ENCODE peak calls at places on chromosomes 4 and X, in ten cellular contexts. I, T, W, J, R, B, U, D, S and E are unnamed samples.

GRCh38 chr4:38334791-38335190 is 329.2 kb upstream of the KLF3 start:
- DNase-seq in W (no peak), I (no peak), T (no peak), U (no peak), S (peak), B (no peak), D (no peak), J (no peak), R (no peak), E (no peak)

GRCh38 chr4:133152330-133152791 is 3.3 kb downstream of the PCDH10 start:
- DNase-seq in D (no peak), T (no peak), J (peak), S (no peak), I (no peak), R (peak), B (peak), U (no peak), W (no peak), E (no peak)

GRCh38 chr4:145541266-145541770 is 59.7 kb downstream of the SMAD1 start:
- DNase-seq in S (no peak), I (no peak), W (no peak), D (no peak), B (no peak), T (no peak), J (no peak), U (peak), R (no peak), E (no peak)

GRCh38 chrX:53682885-53683555 is 3.5 kb downstream of the HUWE1 start:
- DNase-seq in J (no peak), S (peak), R (peak), I (peak), D (no peak), T (no peak), B (no peak), W (peak), U (peak), E (no peak)

GRCh38 chr4:152997771-152998487 is 61.8 kb downstream of the FHDC1 start:
- DNase-seq in J (no peak), U (no peak), B (no peak), D (no peak), R (no peak), T (no peak), S (peak), I (no peak), W (no peak), E (no peak)

GRCh38 chrX:22664826-22665225 is 334.9 kb upstream of the DDX53 start:
- DNase-seq in B (no peak), R (no peak), T (no peak), D (no peak), J (no peak), U (no peak), W (no peak), S (no peak), I (no peak), E (no peak)

GRCh38 chrX:17377795-17378194 is 2.8 kb downstream of the NHS start:
- DNase-seq in B (no peak), S (no peak), U (peak), I (no peak), T (no peak), D (no peak), J (no peak), W (no peak), R (peak), E (no peak)

GRCh38 chr4:173793937-173794510 is 264.0 kb upstream of the HAND2 start:
- DNase-seq in U (no peak), I (no peak), J (no peak), B (no peak), W (no peak), S (no peak), D (no peak), R (peak), T (no peak), E (no peak)

GRCh38 chrX:15298201-15298600 is 17.2 kb downstream of the ASB11 start:
- DNase-seq in T (no peak), R (no peak), W (peak), U (no peak), D (no peak), I (no peak), B (no peak), S (no peak), J (no peak), E (no peak)

GRCh38 chrX:69163936-69164741 is 1.1 kb downstream of the PJA1 start:
- DNase-seq in I (peak), W (peak), U (no peak), S (no peak), B (peak), J (peak), T (peak), D (peak), R (peak), E (peak)

GRCh38 chr4:71941001-71941400 is 90.8 kb upstream of the NPFFR2 start:
- DNase-seq in U (peak), T (no peak), I (peak), D (peak), B (no peak), W (peak), J (no peak), S (peak), R (peak), E (peak)

GRCh38 chr4:157564771-157565170 is 344.2 kb downstream of the GRIA2 start:
- DNase-seq in B (no peak), T (no peak), S (peak), R (no peak), U (no peak), W (no peak), I (no peak), J (no peak), D (no peak), E (no peak)

GRCh38 chr4:145824469-145824868 is 114.2 kb downstream of the ZNF827 start:
- DNase-seq in I (no peak), R (no peak), J (no peak), S (no peak), D (no peak), U (no peak), B (no peak), W (no peak), T (no peak), E (no peak)

DNA sequence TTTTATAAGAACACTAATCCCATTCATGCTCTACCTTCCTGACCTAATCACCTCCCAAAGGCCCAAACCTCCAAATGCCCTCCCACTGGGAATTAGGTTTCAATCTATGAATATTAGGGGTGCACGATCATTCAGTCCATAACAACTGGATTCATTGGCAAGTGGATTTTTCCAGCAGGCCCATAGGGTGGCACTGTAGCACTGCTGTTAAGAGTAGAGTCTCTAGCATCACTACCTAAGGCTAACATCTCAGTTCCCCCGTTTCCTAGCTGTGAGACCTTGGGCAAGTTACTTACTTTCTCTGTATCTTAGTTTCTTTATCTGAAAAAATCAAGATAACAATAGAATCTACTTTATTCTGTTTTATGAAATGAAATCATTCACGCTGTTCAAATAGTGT is 315.8 kb downstream of the STIM2 start:
- DNase-seq in I (no peak), B (no peak), D (peak), R (peak), U (peak), S (peak), J (no peak), T (no peak), W (peak), E (no peak)
- TF ChIP-seq CTCF in I (peak), B (no peak), D (peak), R (no peak), U (peak), S (peak), J (no peak), T (no peak), W (peak), E (peak)

GRCh38 chr4:82215800-82216199 is 158.0 kb downstream of the HNRNPD start:
- DNase-seq in B (no peak), U (no peak), D (no peak), R (no peak), S (no peak), I (no peak), J (no peak), T (no peak), W (no peak), E (no peak)

GRCh38 chr4:82216231-82216630 is 157.6 kb downstream of the HNRNPD start:
- DNase-seq in W (no peak), B (no peak), J (no peak), I (no peak), S (no peak), T (no peak), D (no peak), U (no peak), R (no peak), E (no peak)

GRCh38 chr4:82213485-82214162 is 160.2 kb downstream of the HNRNPD start:
- DNase-seq in S (no peak), D (no peak), I (no peak), R (no peak), W (no peak), J (no peak), T (no peak), U (no peak), B (no peak), E (no peak)

GRCh38 chr4:82219346-82219745 is 154.4 kb downstream of the HNRNPD start:
- DNase-seq in T (no peak), S (no peak), U (no peak), B (no peak), W (no peak), I (no peak), D (no peak), J (no peak), R (no peak), E (no peak)

DNA sequence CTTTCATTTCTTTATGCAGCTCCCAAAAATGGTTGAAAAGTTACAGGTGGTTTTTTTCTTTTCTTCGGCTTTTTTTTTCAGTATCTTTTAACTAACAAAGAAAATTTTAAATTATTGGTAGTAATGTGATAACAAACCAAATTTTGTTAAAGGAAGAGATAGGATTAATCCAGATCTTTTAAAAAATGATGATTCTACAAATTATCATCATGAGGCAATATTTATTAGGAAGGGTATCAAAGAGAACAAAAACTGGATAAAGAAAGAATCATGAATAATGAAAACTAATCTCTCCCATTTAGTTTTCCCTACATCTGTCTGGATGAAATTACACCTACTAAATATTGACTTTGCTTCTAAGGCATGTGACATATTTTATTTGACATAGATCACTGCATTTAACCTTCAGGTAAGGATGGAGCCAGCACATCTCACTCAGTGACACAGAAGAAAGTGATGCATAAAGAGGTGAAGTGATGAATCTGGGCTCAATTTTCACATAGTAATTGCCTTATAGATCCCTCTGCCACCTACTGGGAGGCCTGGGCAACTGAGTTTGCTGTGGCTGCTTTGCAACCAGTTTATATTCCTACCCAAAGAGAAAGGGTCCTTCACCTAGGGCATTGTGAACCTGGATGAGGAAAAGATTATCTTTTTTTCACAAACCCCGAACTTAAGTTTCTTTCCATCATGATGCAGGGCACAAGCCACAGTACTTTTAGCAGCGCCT is 155.6 kb downstream of the HNRNPD start:
- DNase-seq in R (peak), U (no peak), I (no peak), B (no peak), T (no peak), W (no peak), S (peak), J (no peak), D (no peak), E (no peak)
- TF ChIP-seq CTCF in R (peak), U (peak), I (no peak), B (no peak), T (no peak), W (peak), S (peak), J (no peak), D (no peak), E (peak)

DNA sequence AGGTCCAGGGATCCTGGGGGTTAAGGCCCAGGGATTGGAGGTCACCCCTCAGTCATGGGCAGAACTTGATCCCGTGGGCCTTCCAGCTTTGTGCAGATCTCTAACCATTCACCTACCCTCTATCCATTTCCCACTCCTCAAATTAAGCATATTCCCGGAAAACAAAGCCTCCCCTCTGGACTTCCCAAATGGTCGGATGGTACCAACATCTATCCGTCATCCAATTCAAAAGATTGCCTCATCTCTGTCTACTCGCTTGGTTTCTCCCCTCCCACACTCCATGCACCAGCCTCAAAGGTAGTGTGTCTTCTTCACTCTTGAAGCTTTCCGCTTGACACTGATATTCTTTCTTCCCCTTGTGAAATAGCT is 473 bp upstream of the BCLAF3 start:
- DNase-seq in J (no peak), B (no peak), R (no peak), T (no peak), I (no peak), U (no peak), S (no peak), W (peak), D (no peak), E (peak)
- TF ChIP-seq CTCF in J (no peak), B (peak), R (peak), T (peak), I (no peak), U (no peak), S (no peak), W (no peak), D (peak), E (no peak)

GRCh38 chrX:154013614-154014360 is 5.9 kb downstream of the IRAK1 start:
- DNase-seq in D (no peak), W (peak), J (no peak), U (peak), R (peak), B (peak), T (peak), I (peak), S (peak), E (peak)
- TF ChIP-seq CTCF in D (peak), W (peak), J (no peak), U (peak), R (peak), B (peak), T (peak), I (peak), S (peak), E (peak)

GRCh38 chr4:96521046-96521536 is 681.2 kb downstream of the PDHA2 start:
- DNase-seq in W (no peak), R (no peak), J (no peak), U (no peak), B (peak), S (no peak), T (no peak), I (no peak), D (no peak), E (no peak)
- TF ChIP-seq CTCF in W (no peak), R (no peak), J (no peak), U (no peak), B (no peak), S (no peak), T (no peak), I (no peak), D (no peak), E (no peak)

GRCh38 chr4:141254326-141254725 is 33.6 kb downstream of the ZNF330 start:
- DNase-seq in W (no peak), D (no peak), S (no peak), J (no peak), T (no peak), U (no peak), R (no peak), I (no peak), B (no peak), E (no peak)
- TF ChIP-seq CTCF in W (peak), D (no peak), S (no peak), J (no peak), T (no peak), U (no peak), R (peak), I (peak), B (no peak), E (peak)